ENCODE peak calls at places on chromosomes 7 and 10, in nine cellular contexts. J, D, E, K, Y, F, Q, C and W are unnamed samples.

GRCh38 chr10:126661841-126662520 is 8.5 kb downstream of the C10orf90 start:
- DNase-seq in J (no peak), C (no peak), Q (no peak), Y (no peak), E (peak), F (no peak), D (no peak), K (no peak), W (no peak)

GRCh38 chr7:136585954-136586670 is 282.3 kb upstream of the CHRM2 start:
- DNase-seq in K (no peak), J (no peak), D (peak), Y (no peak), C (no peak), E (no peak), Q (no peak), F (no peak), W (no peak)

GRCh38 chr10:33703897-33704825 is 369.7 kb upstream of the NRP1 start:
- DNase-seq in Y (no peak), E (peak), Q (peak), K (no peak), C (no peak), F (no peak), J (no peak), D (peak), W (no peak)

GRCh38 chr7:151897201-151897711 is 20.3 kb upstream of the PRKAG2 start:
- DNase-seq in C (no peak), K (no peak), E (no peak), F (no peak), Q (peak), Y (no peak), D (no peak), J (no peak), W (no peak)

GRCh38 chr10:54797636-54798395 is 3.2 kb downstream of the PCDH15 start:
- DNase-seq in Q (no peak), C (no peak), K (no peak), J (no peak), D (peak), E (no peak), Y (no peak), F (no peak), W (no peak)

GRCh38 chr7:1758417-1758858 is 88.4 kb downstream of the ELFN1 start:
- DNase-seq in K (no peak), E (no peak), D (peak), F (peak), Y (no peak), J (no peak), C (peak), Q (no peak), W (no peak)

GRCh38 chr10:10830316-10831061 is 187.2 kb upstream of the CELF2 start:
- DNase-seq in C (no peak), E (peak), J (no peak), Y (no peak), Q (no peak), D (peak), F (no peak), K (no peak), W (no peak)

GRCh38 chr10:2464476-2464875 is 602.9 kb upstream of the PFKP start:
- DNase-seq in D (no peak), F (no peak), K (no peak), Y (no peak), Q (no peak), C (no peak), E (no peak), J (no peak), W (no peak)

GRCh38 chr10:18010050-18010449 is 58.3 kb downstream of the SLC39A12 start:
- DNase-seq in J (no peak), Y (no peak), K (no peak), C (no peak), Q (no peak), E (no peak), F (no peak), D (peak), W (no peak)

GRCh38 chr10:103519798-103520197 is 26.3 kb downstream of the NEURL1 start:
- DNase-seq in J (no peak), F (no peak), K (no peak), E (no peak), Y (no peak), C (no peak), Q (no peak), D (no peak), W (no peak)

GRCh38 chr7:103771294-103771693 is 218.2 kb downstream of the RELN start:
- DNase-seq in Q (no peak), F (no peak), J (no peak), C (no peak), K (no peak), D (no peak), Y (no peak), E (no peak), W (no peak)

GRCh38 chr10:81831060-81831459 is 43.9 kb upstream of the NRG3 start:
- DNase-seq in E (no peak), Y (no peak), F (no peak), K (no peak), D (no peak), C (no peak), Q (no peak), J (no peak), W (no peak)

GRCh38 chr7:105990726-105991465 is 27.8 kb downstream of the CDHR3 start:
- DNase-seq in Y (no peak), K (no peak), F (no peak), E (no peak), D (no peak), C (no peak), J (no peak), Q (no peak), W (no peak)

GRCh38 chr7:21671859-21672258 is 129.0 kb downstream of the DNAH11 start:
- DNase-seq in J (peak), F (no peak), E (no peak), Q (no peak), K (no peak), C (no peak), D (no peak), Y (no peak), W (no peak)

GRCh38 chr7:151796091-151796870 is 80.6 kb downstream of the PRKAG2 start:
- DNase-seq in Y (no peak), E (no peak), K (no peak), Q (no peak), F (no peak), C (peak), D (peak), J (no peak), W (no peak)

GRCh38 chr7:81499262-81500116 is 270.4 kb downstream of the HGF start:
- DNase-seq in C (no peak), J (peak), Q (peak), K (no peak), Y (no peak), F (peak), E (peak), D (peak), W (no peak)

GRCh38 chr7:98372993-98373392 is 27.9 kb downstream of the BAIAP2L1 start:
- DNase-seq in D (peak), J (no peak), Y (no peak), K (no peak), F (no peak), E (peak), Q (no peak), C (no peak), W (no peak)

GRCh38 chr10:93579089-93579488 is 12.6 kb downstream of the FFAR4 start:
- DNase-seq in Q (no peak), E (no peak), C (no peak), D (peak), K (no peak), Y (no peak), J (no peak), F (no peak), W (no peak)

GRCh38 chr7:103710247-103710646 is 264.2 kb upstream of the SLC26A5 start:
- DNase-seq in E (no peak), C (no peak), J (no peak), K (no peak), Q (no peak), Y (no peak), F (no peak), D (peak), W (no peak)

GRCh38 chr10:52729259-52730104 is 43.1 kb downstream of the MBL2 start:
- DNase-seq in E (no peak), F (peak), K (no peak), C (no peak), J (no peak), D (peak), Y (no peak), Q (no peak), W (no peak)

GRCh38 chr7:128119036-128119435 is 87.8 kb upstream of the LRRC4 start:
- DNase-seq in Q (no peak), Y (no peak), K (no peak), D (no peak), E (no peak), J (no peak), F (no peak), C (no peak), W (no peak)

GRCh38 chr10:53005612-53006325 is 233.2 kb upstream of the MBL2 start:
- DNase-seq in K (no peak), C (no peak), Q (no peak), Y (no peak), E (no peak), D (no peak), J (no peak), F (peak), W (no peak)

GRCh38 chr7:95840953-95841950 is 68.9 kb downstream of the DYNC1I1 start:
- DNase-seq in F (no peak), E (no peak), K (no peak), C (no peak), D (peak), J (no peak), Y (no peak), Q (no peak), W (no peak)

GRCh38 chr7:87816389-87816788 is 59.8 kb downstream of the SLC25A40 start:
- DNase-seq in Q (no peak), J (no peak), E (no peak), F (no peak), Y (no peak), D (no peak), K (no peak), C (no peak), W (no peak)

GRCh38 chr7:39125849-39126248 is 148.1 kb downstream of the POU6F2 start:
- DNase-seq in F (no peak), C (no peak), D (no peak), Q (no peak), K (no peak), Y (no peak), E (no peak), J (no peak), W (no peak)

GRCh38 chr10:3226960-3227724 is 54.6 kb upstream of the PITRM1 start:
- DNase-seq in F (no peak), E (peak), Y (no peak), K (no peak), J (no peak), C (no peak), Q (no peak), D (peak), W (no peak)

GRCh38 chr7:73822319-73823173 is 8.2 kb upstream of the CLDN4 start:
- DNase-seq in F (no peak), Y (no peak), C (no peak), Q (peak), E (peak), J (no peak), K (no peak), D (peak), W (no peak)

GRCh38 chr7:105013818-105014724 is at the start of gene KMT2E:
- DNase-seq in D (peak), C (peak), F (peak), K (peak), E (peak), Q (peak), J (peak), Y (peak), W (peak)

GRCh38 chr7:102080371-102081243 is 206.1 kb upstream of the SH2B2 start:
- DNase-seq in C (no peak), J (no peak), Y (no peak), E (no peak), Q (peak), F (no peak), D (no peak), K (no peak), W (peak)